ENCODE peak calls at places on chromosomes 5 and 9, in five cellular contexts. One of them, this sample, is unnamed.

GRCh38 chr5:128586848-128587247 is 48.8 kb upstream of the FBN2 start:
- DNase-seq in A549: no peak
- DNase-seq in K562: no peak
- DNase-seq in H1: no peak
- DNase-seq in HepG2: no peak
- DNase-seq in this sample: no peak

GRCh38 chr5:169286572-169287325 is 14.2 kb downstream of the SLIT3 start:
- DNase-seq in A549: no peak
- DNase-seq in K562: no peak
- DNase-seq in H1: no peak
- DNase-seq in HepG2: no peak
- DNase-seq in this sample: no peak

GRCh38 chr5:176420972-176421544 is 4.7 kb upstream of the CLTB start:
- DNase-seq in A549: no peak
- DNase-seq in K562: no peak
- DNase-seq in H1: no peak
- DNase-seq in HepG2: no peak
- DNase-seq in this sample: no peak

GRCh38 chr9:8338249-8338721 is 538.7 kb upstream of the DMAC1 start:
- DNase-seq in A549: no peak
- DNase-seq in K562: no peak
- DNase-seq in H1: no peak
- DNase-seq in HepG2: no peak
- DNase-seq in this sample: no peak

GRCh38 chr5:121988443-121988842 is 26.7 kb downstream of the SRFBP1 start:
- DNase-seq in A549: no peak
- DNase-seq in K562: no peak
- DNase-seq in H1: no peak
- DNase-seq in HepG2: no peak
- DNase-seq in this sample: no peak

GRCh38 chr9:87529666-87530065 is 32.0 kb downstream of the DAPK1 start:
- DNase-seq in A549: no peak
- DNase-seq in K562: no peak
- DNase-seq in H1: no peak
- DNase-seq in HepG2: no peak
- DNase-seq in this sample: no peak

GRCh38 chr9:106930477-106930876 is 67.5 kb downstream of the ZNF462 start:
- DNase-seq in A549: no peak
- DNase-seq in K562: no peak
- DNase-seq in H1: no peak
- DNase-seq in HepG2: no peak
- DNase-seq in this sample: no peak

GRCh38 chr9:120946259-120946658 is 19.7 kb upstream of the TRAF1 start:
- DNase-seq in A549: no peak
- DNase-seq in K562: no peak
- DNase-seq in H1: no peak
- DNase-seq in HepG2: no peak
- DNase-seq in this sample: no peak

GRCh38 chr5:57299945-57300344 is 126.1 kb downstream of the GPBP1 start:
- DNase-seq in A549: no peak
- DNase-seq in K562: no peak
- DNase-seq in H1: no peak
- DNase-seq in HepG2: no peak
- DNase-seq in this sample: no peak

GRCh38 chr5:144032375-144032774 is 138.1 kb downstream of the YIPF5 start:
- DNase-seq in A549: no peak
- DNase-seq in K562: no peak
- DNase-seq in H1: no peak
- DNase-seq in HepG2: no peak
- DNase-seq in this sample: no peak

GRCh38 chr5:93654676-93655075 is 71.7 kb downstream of the NR2F1 start:
- DNase-seq in A549: no peak
- DNase-seq in K562: no peak
- DNase-seq in H1: no peak
- DNase-seq in HepG2: no peak
- DNase-seq in this sample: no peak

GRCh38 chr9:20398511-20399338 is 223.6 kb downstream of the MLLT3 start:
- DNase-seq in A549: no peak
- DNase-seq in K562: no peak
- DNase-seq in H1: no peak
- DNase-seq in HepG2: no peak
- DNase-seq in this sample: no peak

DNA sequence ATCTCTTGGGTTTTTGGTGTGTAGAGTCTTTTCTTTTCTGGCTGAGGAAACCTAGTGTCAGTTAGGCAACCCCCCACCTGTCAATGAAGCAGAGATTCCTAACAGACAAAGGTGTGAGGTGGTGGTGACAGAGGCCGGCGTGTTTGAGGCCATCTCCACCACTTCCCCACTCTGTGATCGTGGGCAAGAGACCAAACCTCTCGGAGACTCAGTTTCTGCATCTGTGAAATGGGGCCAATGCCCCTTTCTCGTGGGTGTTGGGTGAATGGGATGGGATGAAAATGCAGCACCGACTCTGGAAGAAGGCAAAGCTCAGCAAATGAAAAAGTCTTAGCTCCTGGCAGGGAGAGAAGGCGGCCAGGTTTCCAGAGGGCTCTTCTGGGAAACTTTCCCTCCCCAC is 807 bp downstream of the FAM163B start:
- DNase-seq in A549: no peak
- DNase-seq in K562: no peak
- DNase-seq in H1: no peak
- DNase-seq in HepG2: no peak
- DNase-seq in this sample: no peak
- TF ChIP-seq KDM1A in A549: no peak
- TF ChIP-seq KDM1A in K562: no peak
- TF ChIP-seq KDM1A in H1: peak
- TF ChIP-seq KDM1A in HepG2: no peak
- TF ChIP-seq KDM1A in this sample: no peak

DNA sequence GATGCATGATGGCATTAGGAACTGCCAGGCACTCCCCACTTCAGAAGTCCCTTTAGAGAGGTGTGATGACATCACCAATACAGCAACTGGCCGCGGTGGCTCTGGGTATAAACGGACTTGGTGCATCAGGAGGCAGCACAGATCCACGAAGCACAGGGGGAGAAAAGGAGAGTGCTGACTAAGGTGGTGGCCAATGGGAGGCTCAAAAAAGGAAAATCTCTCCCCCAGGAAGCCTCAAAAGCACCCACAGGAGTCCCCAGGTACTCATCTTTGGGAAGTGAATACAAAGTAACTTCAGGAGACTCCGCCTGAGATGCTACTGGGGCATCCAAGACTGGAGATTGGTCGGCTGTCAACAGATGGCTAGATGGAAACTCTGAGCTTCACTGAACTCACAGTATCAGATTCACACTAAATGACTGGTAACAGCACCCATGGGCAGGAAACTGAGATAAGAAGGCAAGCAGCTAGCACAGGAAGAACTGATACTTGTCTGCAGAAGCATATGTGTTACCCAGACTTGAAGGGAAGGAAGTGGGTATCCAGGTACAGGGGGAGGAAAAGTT is 7.6 kb downstream of the TTC39B start:
- DNase-seq in A549: no peak
- DNase-seq in K562: no peak
- DNase-seq in H1: peak
- DNase-seq in HepG2: no peak
- DNase-seq in this sample: peak
- TF ChIP-seq KDM1A in A549: no peak
- TF ChIP-seq KDM1A in K562: no peak
- TF ChIP-seq KDM1A in H1: no peak
- TF ChIP-seq KDM1A in HepG2: no peak
- TF ChIP-seq KDM1A in this sample: no peak

GRCh38 chr5:141680751-141681201 is 1.3 kb downstream of the ARAP3 start:
- DNase-seq in A549: no peak
- DNase-seq in K562: peak
- DNase-seq in H1: peak
- DNase-seq in HepG2: peak
- DNase-seq in this sample: no peak

GRCh38 chr5:141681295-141681694 is 735 bp downstream of the ARAP3 start:
- DNase-seq in A549: no peak
- DNase-seq in K562: no peak
- DNase-seq in H1: no peak
- DNase-seq in HepG2: no peak
- DNase-seq in this sample: no peak

GRCh38 chr5:141674747-141675146 is 7.3 kb downstream of the ARAP3 start:
- DNase-seq in A549: no peak
- DNase-seq in K562: no peak
- DNase-seq in H1: no peak
- DNase-seq in HepG2: no peak
- DNase-seq in this sample: no peak

GRCh38 chr5:141680178-141680577 is 1.9 kb downstream of the ARAP3 start:
- DNase-seq in A549: no peak
- DNase-seq in K562: no peak
- DNase-seq in H1: no peak
- DNase-seq in HepG2: no peak
- DNase-seq in this sample: no peak

GRCh38 chr5:141677415-141677814 is 4.6 kb downstream of the ARAP3 start:
- DNase-seq in A549: no peak
- DNase-seq in K562: peak
- DNase-seq in H1: peak
- DNase-seq in HepG2: peak
- DNase-seq in this sample: no peak
- TF ChIP-seq KDM1A in A549: no peak
- TF ChIP-seq KDM1A in K562: no peak
- TF ChIP-seq KDM1A in H1: no peak
- TF ChIP-seq KDM1A in HepG2: no peak
- TF ChIP-seq KDM1A in this sample: no peak

GRCh38 chr9:27205198-27205597 is 91.8 kb downstream of the EQTN start:
- DNase-seq in A549: no peak
- DNase-seq in K562: no peak
- DNase-seq in H1: no peak
- DNase-seq in HepG2: no peak
- DNase-seq in this sample: no peak

GRCh38 chr9:27203783-27204182 is 93.2 kb downstream of the EQTN start:
- DNase-seq in A549: no peak
- DNase-seq in K562: no peak
- DNase-seq in H1: no peak
- DNase-seq in HepG2: no peak
- DNase-seq in this sample: no peak

GRCh38 chr9:27202056-27202455 is 93.0 kb downstream of the TEK start:
- DNase-seq in A549: no peak
- DNase-seq in K562: no peak
- DNase-seq in H1: no peak
- DNase-seq in HepG2: no peak
- DNase-seq in this sample: no peak

GRCh38 chr9:27206041-27206440 is 90.9 kb downstream of the EQTN start:
- DNase-seq in A549: no peak
- DNase-seq in K562: no peak
- DNase-seq in H1: no peak
- DNase-seq in HepG2: no peak
- DNase-seq in this sample: no peak

DNA sequence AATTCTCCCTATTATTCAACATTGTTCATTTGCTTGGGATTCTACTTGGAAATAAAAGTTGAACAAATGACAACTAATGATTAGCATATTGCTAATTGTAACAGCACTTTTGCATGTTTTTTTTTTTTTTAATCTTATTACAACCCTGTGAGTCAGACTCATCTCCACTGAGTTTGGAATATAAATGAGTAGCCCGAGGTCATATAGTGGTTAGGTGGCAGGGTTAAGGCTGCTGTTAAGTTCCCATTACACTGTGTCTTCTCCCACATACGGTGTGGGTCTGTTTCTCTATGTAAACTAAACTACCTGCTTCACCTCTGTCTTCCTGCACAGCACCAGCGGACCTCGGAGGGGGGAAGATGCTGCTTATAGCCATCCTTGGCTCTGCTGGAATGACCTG is 92.4 kb downstream of the EQTN start:
- DNase-seq in A549: no peak
- DNase-seq in K562: no peak
- DNase-seq in H1: no peak
- DNase-seq in HepG2: no peak
- DNase-seq in this sample: no peak
- TF ChIP-seq KDM1A in A549: no peak
- TF ChIP-seq KDM1A in K562: no peak
- TF ChIP-seq KDM1A in H1: no peak
- TF ChIP-seq KDM1A in HepG2: no peak
- TF ChIP-seq KDM1A in this sample: no peak

DNA sequence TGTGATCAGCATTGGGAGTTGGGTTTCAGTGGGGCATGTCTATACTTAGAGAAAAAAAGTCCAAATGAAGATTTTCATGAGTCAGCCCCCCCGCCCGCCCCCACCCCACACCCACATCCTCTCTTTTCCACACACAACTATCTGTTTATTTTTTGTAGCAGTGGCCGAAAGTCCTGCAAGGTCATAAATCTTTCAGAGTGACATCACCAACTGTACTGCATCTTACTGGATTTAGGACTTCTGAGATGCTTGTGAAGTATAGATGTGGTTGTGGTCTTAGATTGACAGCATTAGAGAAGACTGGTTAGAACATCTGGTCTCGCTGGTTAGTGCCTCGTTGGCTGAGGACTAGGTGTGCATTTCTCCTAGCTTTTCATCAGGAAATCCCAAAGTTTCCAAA is 7.3 kb upstream of the ROPN1L start:
- DNase-seq in A549: no peak
- DNase-seq in K562: no peak
- DNase-seq in H1: no peak
- DNase-seq in HepG2: no peak
- DNase-seq in this sample: no peak
- TF ChIP-seq KDM1A in A549: no peak
- TF ChIP-seq KDM1A in K562: no peak
- TF ChIP-seq KDM1A in H1: no peak
- TF ChIP-seq KDM1A in HepG2: no peak
- TF ChIP-seq KDM1A in this sample: no peak

GRCh38 chr9:28073278-28073677 is 500.0 kb upstream of the C9orf72 start:
- DNase-seq in A549: peak
- DNase-seq in K562: no peak
- DNase-seq in H1: peak
- DNase-seq in HepG2: peak
- DNase-seq in this sample: no peak
- TF ChIP-seq KDM1A in A549: no peak
- TF ChIP-seq KDM1A in K562: no peak
- TF ChIP-seq KDM1A in H1: no peak
- TF ChIP-seq KDM1A in HepG2: no peak
- TF ChIP-seq KDM1A in this sample: no peak

This sample was measured in GM12878.